ENCODE peak calls at places on chromosomes 1 and 21, in seven cellular contexts. One of them, this sample, is unnamed.

GRCh38 chr1:62407398-62408009 is 29.3 kb upstream of the USP1 start:
- DNase-seq in ecto neural progenitor cell: no peak
- DNase-seq in endothelial cell: peak
- DNase-seq in pons: peak
- DNase-seq in tibial nerve: no peak
- DNase-seq in progenitor cell of endocrine pancreas: no peak
- DNase-seq in A549: peak
- DNase-seq in this sample: peak

GRCh38 chr1:34460193-34460592 is 283.5 kb downstream of the C1orf94 start:
- DNase-seq in ecto neural progenitor cell: peak
- DNase-seq in endothelial cell: peak
- DNase-seq in pons: peak
- DNase-seq in tibial nerve: no peak
- DNase-seq in progenitor cell of endocrine pancreas: peak
- DNase-seq in A549: peak
- DNase-seq in this sample: peak

GRCh38 chr1:202199141-202199889 is 5.7 kb downstream of the LGR6 start:
- DNase-seq in ecto neural progenitor cell: no peak
- DNase-seq in endothelial cell: no peak
- DNase-seq in pons: no peak
- DNase-seq in tibial nerve: no peak
- DNase-seq in progenitor cell of endocrine pancreas: no peak
- DNase-seq in A549: no peak
- DNase-seq in this sample: no peak

GRCh38 chr1:240282061-240282830 is 190.6 kb downstream of the FMN2 start:
- DNase-seq in ecto neural progenitor cell: no peak
- DNase-seq in endothelial cell: no peak
- DNase-seq in pons: no peak
- DNase-seq in tibial nerve: no peak
- DNase-seq in progenitor cell of endocrine pancreas: no peak
- DNase-seq in A549: no peak
- DNase-seq in this sample: no peak

GRCh38 chr1:86860020-86860419 is 53.9 kb downstream of the SELENOF start:
- DNase-seq in ecto neural progenitor cell: no peak
- DNase-seq in endothelial cell: no peak
- DNase-seq in pons: no peak
- DNase-seq in tibial nerve: no peak
- DNase-seq in progenitor cell of endocrine pancreas: no peak
- DNase-seq in A549: no peak
- DNase-seq in this sample: no peak

GRCh38 chr1:196412326-196412725 is 195.9 kb downstream of the KCNT2 start:
- DNase-seq in ecto neural progenitor cell: no peak
- DNase-seq in endothelial cell: no peak
- DNase-seq in pons: no peak
- DNase-seq in tibial nerve: no peak
- DNase-seq in progenitor cell of endocrine pancreas: no peak
- DNase-seq in A549: no peak
- DNase-seq in this sample: no peak

GRCh38 chr1:183896466-183897026 is 91.6 kb downstream of the RGL1 start:
- DNase-seq in ecto neural progenitor cell: no peak
- DNase-seq in endothelial cell: no peak
- DNase-seq in pons: no peak
- DNase-seq in tibial nerve: no peak
- DNase-seq in progenitor cell of endocrine pancreas: no peak
- DNase-seq in A549: no peak
- DNase-seq in this sample: no peak

GRCh38 chr1:228277491-228278431 is 69.9 kb downstream of the OBSCN start:
- DNase-seq in ecto neural progenitor cell: peak
- DNase-seq in endothelial cell: no peak
- DNase-seq in pons: no peak
- DNase-seq in tibial nerve: no peak
- DNase-seq in progenitor cell of endocrine pancreas: no peak
- DNase-seq in A549: no peak
- DNase-seq in this sample: no peak

GRCh38 chr1:230186003-230186863 is 119.2 kb downstream of the GALNT2 start:
- DNase-seq in ecto neural progenitor cell: peak
- DNase-seq in endothelial cell: no peak
- DNase-seq in pons: no peak
- DNase-seq in tibial nerve: no peak
- DNase-seq in progenitor cell of endocrine pancreas: no peak
- DNase-seq in A549: peak
- DNase-seq in this sample: peak

GRCh38 chr1:118555638-118556037 is 370.6 kb upstream of the SPAG17 start:
- DNase-seq in ecto neural progenitor cell: no peak
- DNase-seq in endothelial cell: no peak
- DNase-seq in pons: no peak
- DNase-seq in tibial nerve: no peak
- DNase-seq in progenitor cell of endocrine pancreas: no peak
- DNase-seq in A549: no peak
- DNase-seq in this sample: no peak

GRCh38 chr1:224175615-224176014 is 7.4 kb upstream of the DEGS1 start:
- DNase-seq in ecto neural progenitor cell: peak
- DNase-seq in endothelial cell: peak
- DNase-seq in pons: no peak
- DNase-seq in tibial nerve: no peak
- DNase-seq in progenitor cell of endocrine pancreas: no peak
- DNase-seq in A549: peak
- DNase-seq in this sample: no peak

GRCh38 chr1:5682626-5683235 is 309.5 kb downstream of the NPHP4 start:
- DNase-seq in ecto neural progenitor cell: no peak
- DNase-seq in endothelial cell: no peak
- DNase-seq in pons: no peak
- DNase-seq in tibial nerve: no peak
- DNase-seq in progenitor cell of endocrine pancreas: no peak
- DNase-seq in A549: no peak
- DNase-seq in this sample: no peak

GRCh38 chr1:62210960-62211359 is 16.3 kb downstream of the L1TD1 start:
- DNase-seq in ecto neural progenitor cell: no peak
- DNase-seq in endothelial cell: no peak
- DNase-seq in pons: no peak
- DNase-seq in tibial nerve: no peak
- DNase-seq in progenitor cell of endocrine pancreas: no peak
- DNase-seq in A549: peak
- DNase-seq in this sample: no peak

GRCh38 chr1:42280841-42281240 is 54.2 kb downstream of the FOXJ3 start:
- DNase-seq in ecto neural progenitor cell: no peak
- DNase-seq in endothelial cell: no peak
- DNase-seq in pons: no peak
- DNase-seq in tibial nerve: no peak
- DNase-seq in progenitor cell of endocrine pancreas: no peak
- DNase-seq in A549: no peak
- DNase-seq in this sample: no peak

GRCh38 chr1:58290685-58291372 is 255.7 kb downstream of the OMA1 start:
- DNase-seq in ecto neural progenitor cell: peak
- DNase-seq in endothelial cell: peak
- DNase-seq in pons: no peak
- DNase-seq in tibial nerve: no peak
- DNase-seq in progenitor cell of endocrine pancreas: peak
- DNase-seq in A549: no peak
- DNase-seq in this sample: no peak

GRCh38 chr1:230320804-230321203 is 105.3 kb downstream of the PGBD5 start:
- DNase-seq in ecto neural progenitor cell: no peak
- DNase-seq in endothelial cell: no peak
- DNase-seq in pons: no peak
- DNase-seq in tibial nerve: no peak
- DNase-seq in progenitor cell of endocrine pancreas: no peak
- DNase-seq in A549: no peak
- DNase-seq in this sample: no peak

GRCh38 chr1:65149753-65150463 is 1.9 kb downstream of the AK4 start:
- DNase-seq in ecto neural progenitor cell: no peak
- DNase-seq in endothelial cell: no peak
- DNase-seq in pons: no peak
- DNase-seq in tibial nerve: no peak
- DNase-seq in progenitor cell of endocrine pancreas: no peak
- DNase-seq in A549: no peak
- DNase-seq in this sample: no peak

GRCh38 chr1:88035578-88035977 is 648.5 kb upstream of the PKN2 start:
- DNase-seq in ecto neural progenitor cell: no peak
- DNase-seq in endothelial cell: no peak
- DNase-seq in pons: no peak
- DNase-seq in tibial nerve: no peak
- DNase-seq in progenitor cell of endocrine pancreas: no peak
- DNase-seq in A549: no peak
- DNase-seq in this sample: no peak

GRCh38 chr1:29575277-29575676 is 339.0 kb downstream of the PTPRU start:
- DNase-seq in ecto neural progenitor cell: no peak
- DNase-seq in endothelial cell: no peak
- DNase-seq in pons: no peak
- DNase-seq in tibial nerve: no peak
- DNase-seq in progenitor cell of endocrine pancreas: no peak
- DNase-seq in A549: no peak
- DNase-seq in this sample: no peak

GRCh38 chr1:75811211-75811981 is 14.7 kb downstream of the MSH4 start:
- DNase-seq in ecto neural progenitor cell: no peak
- DNase-seq in endothelial cell: no peak
- DNase-seq in pons: no peak
- DNase-seq in tibial nerve: no peak
- DNase-seq in progenitor cell of endocrine pancreas: no peak
- DNase-seq in A549: no peak
- DNase-seq in this sample: no peak

GRCh38 chr21:34029724-34030528 is 43.5 kb upstream of the MRPS6 start:
- DNase-seq in ecto neural progenitor cell: peak
- DNase-seq in endothelial cell: peak
- DNase-seq in pons: peak
- DNase-seq in tibial nerve: no peak
- DNase-seq in progenitor cell of endocrine pancreas: no peak
- DNase-seq in A549: peak
- DNase-seq in this sample: peak

GRCh38 chr1:97505816-97506215 is 415.0 kb downstream of the DPYD start:
- DNase-seq in ecto neural progenitor cell: no peak
- DNase-seq in endothelial cell: no peak
- DNase-seq in pons: no peak
- DNase-seq in tibial nerve: no peak
- DNase-seq in progenitor cell of endocrine pancreas: no peak
- DNase-seq in A549: no peak
- DNase-seq in this sample: no peak

GRCh38 chr1:218659911-218660677 is 315.0 kb downstream of the TGFB2 start:
- DNase-seq in ecto neural progenitor cell: no peak
- DNase-seq in endothelial cell: no peak
- DNase-seq in pons: no peak
- DNase-seq in tibial nerve: no peak
- DNase-seq in progenitor cell of endocrine pancreas: no peak
- DNase-seq in A549: no peak
- DNase-seq in this sample: no peak

GRCh38 chr1:95744731-95745130 is 510.7 kb downstream of the RWDD3 start:
- DNase-seq in ecto neural progenitor cell: no peak
- DNase-seq in endothelial cell: no peak
- DNase-seq in pons: no peak
- DNase-seq in tibial nerve: no peak
- DNase-seq in progenitor cell of endocrine pancreas: no peak
- DNase-seq in A549: no peak
- DNase-seq in this sample: no peak

GRCh38 chr1:97094257-97094972 is 372.8 kb downstream of the PTBP2 start:
- DNase-seq in ecto neural progenitor cell: no peak
- DNase-seq in endothelial cell: no peak
- DNase-seq in pons: no peak
- DNase-seq in tibial nerve: no peak
- DNase-seq in progenitor cell of endocrine pancreas: no peak
- DNase-seq in A549: peak
- DNase-seq in this sample: no peak

GRCh38 chr1:30786264-30786991 is 28.9 kb upstream of the LAPTM5 start:
- DNase-seq in ecto neural progenitor cell: peak
- DNase-seq in endothelial cell: no peak
- DNase-seq in pons: peak
- DNase-seq in tibial nerve: no peak
- DNase-seq in progenitor cell of endocrine pancreas: no peak
- DNase-seq in A549: no peak
- DNase-seq in this sample: no peak

GRCh38 chr1:23673086-23673813 is 18.4 kb upstream of the RPL11 start:
- DNase-seq in ecto neural progenitor cell: peak
- DNase-seq in endothelial cell: peak
- DNase-seq in pons: no peak
- DNase-seq in tibial nerve: no peak
- DNase-seq in progenitor cell of endocrine pancreas: peak
- DNase-seq in A549: peak
- DNase-seq in this sample: peak